ENCODE peak calls at places on chromosomes 11 and 22, in eight cellular contexts. G is brain microvascular endothelial cell; U is effector memory CD4-positive, alpha-beta T cell; Z is CD8-positive, alpha-beta T cell; H is left ventricle myocardium inferior; L is iPS DF 6.9; R is mesendoderm; Q is upper lobe of left lung. V is an unnamed sample.

GRCh38 chr22:50276143-50276542 is 6.0 kb upstream of the MAPK11 start:
- DNase-seq in R (peak), H (peak), Q (peak), G (no peak), Z (no peak), U (peak), L (no peak), V (no peak)

GRCh38 chr11:113189909-113190667 is 124.3 kb upstream of the TTC12 start:
- DNase-seq in H (peak), U (no peak), Q (peak), G (peak), R (peak), Z (no peak), L (no peak), V (no peak)

GRCh38 chr11:67270256-67271211 is 4.3 kb downstream of the GRK2 start:
- DNase-seq in G (no peak), Q (peak), L (no peak), Z (no peak), R (peak), H (no peak), U (no peak), V (no peak)

GRCh38 chr11:61890536-61891330 is 612 bp downstream of the FADS3 start:
- DNase-seq in G (peak), H (peak), Z (peak), Q (peak), L (no peak), U (peak), R (peak), V (no peak)

GRCh38 chr11:6505577-6506240 is 8.6 kb downstream of the DNHD1 start:
- DNase-seq in U (no peak), Z (peak), Q (no peak), R (peak), H (no peak), L (peak), G (peak), V (peak)

GRCh38 chr11:31874631-31875191 is 63.6 kb upstream of the PAX6 start:
- DNase-seq in H (no peak), U (no peak), Z (no peak), Q (no peak), R (peak), G (no peak), L (no peak), V (no peak)

GRCh38 chr11:87097582-87097981 is 59.8 kb downstream of the TMEM135 start:
- DNase-seq in R (peak), L (peak), Q (no peak), U (peak), Z (peak), H (no peak), G (peak), V (peak)

GRCh38 chr11:60854140-60854846 is 1.5 kb downstream of the PTGDR2 start:
- DNase-seq in Z (no peak), H (no peak), R (no peak), Q (no peak), L (no peak), G (no peak), U (no peak), V (no peak)

GRCh38 chr11:119545978-119546915 is 123.3 kb upstream of the THY1 start:
- DNase-seq in L (no peak), Q (no peak), H (no peak), G (no peak), R (no peak), Z (no peak), U (no peak), V (no peak)

GRCh38 chr22:31019276-31019930 is 50.3 kb downstream of the TUG1 start:
- DNase-seq in R (no peak), H (no peak), Q (no peak), L (no peak), U (no peak), Z (no peak), G (no peak), V (no peak)

GRCh38 chr22:39463277-39463676 is 6.5 kb downstream of the MGAT3 start:
- DNase-seq in H (no peak), L (no peak), U (no peak), G (no peak), Q (no peak), Z (no peak), R (no peak), V (no peak)

GRCh38 chr22:39462443-39463147 is 5.8 kb downstream of the MGAT3 start:
- DNase-seq in R (peak), Q (peak), Z (no peak), G (no peak), L (no peak), H (peak), U (no peak), V (no peak)

GRCh38 chr22:39466228-39467006 is 9.6 kb downstream of the MGAT3 start:
- DNase-seq in G (no peak), Q (no peak), Z (no peak), U (no peak), H (no peak), L (no peak), R (no peak), V (no peak)

GRCh38 chr22:39467390-39467901 is 10.6 kb downstream of the MGAT3 start:
- DNase-seq in Q (no peak), L (no peak), H (no peak), R (no peak), G (no peak), U (no peak), Z (no peak), V (no peak)

GRCh38 chr22:39463931-39464390 is 7.1 kb downstream of the MGAT3 start:
- DNase-seq in R (no peak), Q (peak), G (no peak), H (no peak), L (no peak), U (no peak), Z (no peak), V (no peak)
- H3K27ac ChIP-seq in R (no peak), Q (peak), G (no peak), H (peak), L (no peak), U (no peak), Z (no peak), V (no peak)

GRCh38 chr11:16099501-16099900 is 256.8 kb downstream of the SOX6 start:
- DNase-seq in H (no peak), Q (no peak), R (no peak), Z (no peak), G (no peak), L (no peak), U (no peak), V (no peak)
- H3K27ac ChIP-seq in H (no peak), Q (no peak), R (no peak), Z (no peak), G (no peak), L (no peak), U (no peak), V (no peak)

GRCh38 chr11:47986219-47986618 is 5.9 kb downstream of the PTPRJ start:
- DNase-seq in L (no peak), R (peak), H (no peak), Q (no peak), Z (no peak), G (no peak), U (no peak), V (no peak)

GRCh38 chr11:47989779-47990178 is 9.4 kb downstream of the PTPRJ start:
- DNase-seq in L (no peak), H (no peak), Z (no peak), U (no peak), R (no peak), Q (no peak), G (no peak), V (no peak)

GRCh38 chr11:47986742-47987141 is 6.4 kb downstream of the PTPRJ start:
- DNase-seq in U (no peak), G (no peak), H (no peak), Q (no peak), R (no peak), Z (no peak), L (no peak), V (no peak)

GRCh38 chr11:47987310-47987709 is 7.0 kb downstream of the PTPRJ start:
- DNase-seq in R (no peak), G (no peak), Z (no peak), Q (no peak), U (no peak), L (no peak), H (no peak), V (no peak)

GRCh38 chr11:47987781-47988180 is 7.4 kb downstream of the PTPRJ start:
- DNase-seq in U (no peak), Z (no peak), R (no peak), L (no peak), H (no peak), G (no peak), Q (no peak), V (no peak)
- H3K27ac ChIP-seq in U (no peak), Z (no peak), R (no peak), L (no peak), H (peak), G (no peak), Q (peak), V (no peak)

GRCh38 chr22:32538516-32538915 is 63.9 kb downstream of the FBXO7 start:
- DNase-seq in H (no peak), R (no peak), Z (no peak), Q (no peak), U (no peak), L (no peak), G (no peak), V (no peak)
- H3K27ac ChIP-seq in H (peak), R (no peak), Z (no peak), Q (peak), U (no peak), L (no peak), G (no peak), V (no peak)

GRCh38 chr11:79082280-79082679 is 358.6 kb downstream of the TENM4 start:
- DNase-seq in H (no peak), Z (no peak), L (no peak), R (no peak), Q (no peak), G (no peak), U (no peak), V (no peak)

GRCh38 chr11:79080506-79080905 is 360.3 kb downstream of the TENM4 start:
- DNase-seq in U (no peak), G (no peak), R (no peak), H (no peak), L (no peak), Z (no peak), Q (no peak), V (no peak)

GRCh38 chr11:79082920-79083319 is 357.9 kb downstream of the TENM4 start:
- DNase-seq in H (no peak), L (no peak), Q (no peak), R (no peak), Z (no peak), U (no peak), G (no peak), V (no peak)

GRCh38 chr11:79083346-79083745 is 357.5 kb downstream of the TENM4 start:
- DNase-seq in G (no peak), L (no peak), R (no peak), Z (no peak), U (no peak), Q (no peak), H (no peak), V (no peak)

DNA sequence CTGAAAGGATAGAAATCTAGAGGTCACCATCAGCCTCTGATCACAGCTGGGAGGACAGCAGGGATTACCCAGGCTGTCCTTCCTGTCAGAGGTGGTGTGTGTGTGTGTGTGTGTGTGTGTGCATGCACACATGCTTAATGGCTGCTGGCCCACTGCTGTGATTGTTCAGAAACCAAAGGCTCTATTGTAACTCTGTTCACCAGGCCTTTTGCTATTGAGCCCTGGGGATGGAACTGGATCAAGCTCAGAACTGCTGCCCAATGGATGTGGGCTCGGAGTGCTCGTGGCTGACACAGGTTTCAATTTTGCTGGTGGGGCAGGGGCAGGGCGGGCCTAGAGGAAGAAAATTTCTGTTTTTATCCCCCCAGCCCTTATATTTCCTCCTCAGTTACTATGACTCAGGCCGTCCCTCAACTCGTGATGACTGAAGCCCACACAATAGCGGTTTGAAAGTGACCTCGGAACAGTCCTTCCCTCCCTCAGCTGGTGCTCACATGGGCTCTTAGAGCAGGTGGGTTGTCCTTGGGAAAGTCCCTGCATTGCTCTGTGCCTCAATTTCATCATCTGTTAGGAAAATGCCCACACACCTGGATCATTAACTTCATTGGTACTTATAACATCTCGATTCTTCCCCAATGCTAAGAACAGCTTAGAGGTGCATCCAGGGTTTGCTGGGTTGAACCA is 359.2 kb downstream of the TENM4 start:
- DNase-seq in Q (no peak), G (peak), U (no peak), Z (no peak), R (no peak), L (no peak), H (no peak), V (no peak)
- H3K27ac ChIP-seq in Q (no peak), G (no peak), U (no peak), Z (no peak), R (no peak), L (no peak), H (no peak), V (no peak)

DNA sequence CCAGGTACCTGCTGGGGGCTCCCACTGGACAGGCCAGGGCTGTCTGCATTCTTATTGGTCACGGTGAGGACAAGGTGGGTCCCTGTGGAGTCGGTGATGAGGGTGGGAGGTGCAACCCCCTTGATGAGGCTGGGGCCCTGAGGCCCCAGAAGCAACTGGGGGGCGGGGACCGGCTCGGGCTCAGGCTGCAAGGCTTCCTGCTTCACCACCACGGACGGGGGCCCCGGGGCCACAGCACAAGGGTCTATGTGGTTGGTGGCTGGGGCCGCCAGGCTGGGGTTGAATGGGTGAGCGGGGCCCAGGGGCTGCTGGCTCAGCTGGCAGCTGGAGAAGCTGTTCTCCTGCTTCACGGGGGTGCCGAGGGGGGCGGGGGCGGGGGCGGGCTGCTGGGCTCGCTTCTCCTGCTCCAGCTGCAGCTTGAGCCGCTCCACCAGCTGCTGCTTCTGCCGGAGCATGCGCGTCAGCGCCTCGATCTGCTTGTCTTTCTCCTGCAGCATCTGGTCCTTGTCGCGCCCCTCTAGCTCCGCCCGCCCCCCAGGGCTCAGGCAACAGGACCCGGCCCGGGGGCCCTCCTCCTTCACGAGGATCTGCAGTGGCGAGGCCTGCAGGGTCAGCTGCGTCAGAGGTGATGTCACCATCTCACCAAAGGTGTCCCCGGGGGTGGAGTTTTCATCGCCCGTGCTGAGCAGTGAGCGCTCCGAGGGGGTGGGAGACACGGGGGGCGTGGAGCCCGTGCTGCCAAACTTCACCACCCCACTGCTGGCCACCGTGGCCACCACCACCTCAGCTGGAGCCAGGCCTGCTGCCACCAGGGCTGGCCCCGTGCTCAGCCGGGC is 48.2 kb downstream of the SGSM3 start:
- DNase-seq in R (no peak), Q (no peak), H (peak), Z (peak), G (no peak), U (no peak), L (no peak), V (peak)
- H3K27ac ChIP-seq in R (no peak), Q (no peak), H (no peak), Z (no peak), G (no peak), U (no peak), L (no peak), V (no peak)